ENCODE peak calls at places on chromosomes 4 and X, in eight cellular contexts. One of them, this sample, is unnamed.
A peak's percentile ranks its signal among the peaks of the same experiment; 100 is the strongest.

GRCh38 chrX:136781180-136781797 is 557 bp upstream of the ARHGEF6 start:
- DNase-seq in MM.1S: no peak
- DNase-seq in right atrium auricular region: no peak
- DNase-seq in suprapubic skin: no peak
- DNase-seq in small intestine: no peak
- DNase-seq in cardiac muscle cell: peak; percentile 26
- DNase-seq in IMR-90: no peak
- DNase-seq in CD4-positive, alpha-beta T cell: no peak
- DNase-seq in this sample: no peak

GRCh38 chr4:123631699-123632098 is 235.1 kb downstream of the SPRY1 start:
- DNase-seq in suprapubic skin: no peak
- DNase-seq in IMR-90: peak; percentile 43
- DNase-seq in CD4-positive, alpha-beta T cell: no peak
- DNase-seq in cardiac muscle cell: peak; percentile 26
- DNase-seq in MM.1S: no peak
- DNase-seq in right atrium auricular region: no peak
- DNase-seq in small intestine: no peak
- DNase-seq in this sample: no peak

GRCh38 chr4:189506080-189506479 is 434.6 kb upstream of the FRG1 start:
- DNase-seq in small intestine: no peak
- DNase-seq in right atrium auricular region: no peak
- DNase-seq in CD4-positive, alpha-beta T cell: no peak
- DNase-seq in IMR-90: no peak
- DNase-seq in suprapubic skin: no peak
- DNase-seq in MM.1S: no peak
- DNase-seq in cardiac muscle cell: no peak
- DNase-seq in this sample: no peak

GRCh38 chrX:101977091-101977490 is 45.3 kb upstream of the ZMAT1 start:
- DNase-seq in IMR-90: no peak
- DNase-seq in MM.1S: no peak
- DNase-seq in cardiac muscle cell: no peak
- DNase-seq in CD4-positive, alpha-beta T cell: no peak
- DNase-seq in suprapubic skin: no peak
- DNase-seq in right atrium auricular region: no peak
- DNase-seq in small intestine: no peak
- DNase-seq in this sample: no peak

GRCh38 chr4:148444296-148445070 is 2.3 kb upstream of the NR3C2 start:
- DNase-seq in IMR-90: no peak
- DNase-seq in cardiac muscle cell: no peak
- DNase-seq in small intestine: peak; percentile 40
- DNase-seq in CD4-positive, alpha-beta T cell: peak; percentile 61
- DNase-seq in right atrium auricular region: no peak
- DNase-seq in MM.1S: peak; percentile 27
- DNase-seq in suprapubic skin: peak; percentile 69
- DNase-seq in this sample: no peak

GRCh38 chr4:140368686-140369085 is 4.8 kb upstream of the SCOC start:
- DNase-seq in MM.1S: no peak
- DNase-seq in right atrium auricular region: no peak
- DNase-seq in suprapubic skin: no peak
- DNase-seq in small intestine: no peak
- DNase-seq in IMR-90: peak; percentile 13
- DNase-seq in CD4-positive, alpha-beta T cell: no peak
- DNase-seq in cardiac muscle cell: no peak
- DNase-seq in this sample: no peak

GRCh38 chrX:11080721-11081120 is 30.4 kb upstream of the HCCS start:
- DNase-seq in IMR-90: no peak
- DNase-seq in cardiac muscle cell: no peak
- DNase-seq in small intestine: no peak
- DNase-seq in CD4-positive, alpha-beta T cell: no peak
- DNase-seq in right atrium auricular region: no peak
- DNase-seq in MM.1S: no peak
- DNase-seq in suprapubic skin: no peak
- DNase-seq in this sample: no peak

GRCh38 chr4:133156556-133156955 is 7.5 kb downstream of the PCDH10 start:
- DNase-seq in cardiac muscle cell: no peak
- DNase-seq in IMR-90: no peak
- DNase-seq in MM.1S: no peak
- DNase-seq in small intestine: no peak
- DNase-seq in CD4-positive, alpha-beta T cell: no peak
- DNase-seq in suprapubic skin: no peak
- DNase-seq in right atrium auricular region: no peak
- DNase-seq in this sample: no peak

GRCh38 chr4:8316251-8316771 is 46.8 kb downstream of the HTRA3 start:
- DNase-seq in right atrium auricular region: peak; percentile 40
- DNase-seq in IMR-90: no peak
- DNase-seq in suprapubic skin: peak; percentile 54
- DNase-seq in CD4-positive, alpha-beta T cell: no peak
- DNase-seq in MM.1S: no peak
- DNase-seq in small intestine: no peak
- DNase-seq in cardiac muscle cell: no peak
- DNase-seq in this sample: no peak

GRCh38 chrX:40272141-40272540 is 174.4 kb upstream of the BCOR start:
- DNase-seq in IMR-90: no peak
- DNase-seq in suprapubic skin: no peak
- DNase-seq in cardiac muscle cell: no peak
- DNase-seq in CD4-positive, alpha-beta T cell: no peak
- DNase-seq in right atrium auricular region: no peak
- DNase-seq in MM.1S: no peak
- DNase-seq in small intestine: no peak
- DNase-seq in this sample: no peak

GRCh38 chrX:97787849-97788248 is 904.1 kb downstream of the RPA4 start:
- DNase-seq in suprapubic skin: no peak
- DNase-seq in right atrium auricular region: no peak
- DNase-seq in CD4-positive, alpha-beta T cell: no peak
- DNase-seq in MM.1S: no peak
- DNase-seq in small intestine: peak; percentile 53
- DNase-seq in IMR-90: no peak
- DNase-seq in cardiac muscle cell: no peak
- DNase-seq in this sample: no peak

GRCh38 chr4:75211422-75211821 is 278.5 kb downstream of the PARM1 start:
- DNase-seq in small intestine: no peak
- DNase-seq in MM.1S: no peak
- DNase-seq in cardiac muscle cell: no peak
- DNase-seq in right atrium auricular region: no peak
- DNase-seq in IMR-90: no peak
- DNase-seq in suprapubic skin: no peak
- DNase-seq in CD4-positive, alpha-beta T cell: no peak
- DNase-seq in this sample: no peak

GRCh38 chrX:131577999-131578734 is 34.3 kb downstream of the OR13H1 start:
- DNase-seq in small intestine: no peak
- DNase-seq in cardiac muscle cell: no peak
- DNase-seq in IMR-90: no peak
- DNase-seq in suprapubic skin: no peak
- DNase-seq in CD4-positive, alpha-beta T cell: no peak
- DNase-seq in right atrium auricular region: no peak
- DNase-seq in MM.1S: no peak
- DNase-seq in this sample: no peak

GRCh38 chr4:8039290-8039689 is 99.6 kb upstream of the AFAP1 start:
- DNase-seq in right atrium auricular region: no peak
- DNase-seq in small intestine: no peak
- DNase-seq in suprapubic skin: no peak
- DNase-seq in CD4-positive, alpha-beta T cell: no peak
- DNase-seq in MM.1S: no peak
- DNase-seq in IMR-90: no peak
- DNase-seq in cardiac muscle cell: no peak
- DNase-seq in this sample: no peak

GRCh38 chrX:28010875-28011274 is 29.6 kb upstream of the DCAF8L1 start:
- DNase-seq in MM.1S: no peak
- DNase-seq in CD4-positive, alpha-beta T cell: no peak
- DNase-seq in cardiac muscle cell: no peak
- DNase-seq in suprapubic skin: no peak
- DNase-seq in IMR-90: no peak
- DNase-seq in right atrium auricular region: no peak
- DNase-seq in small intestine: no peak
- DNase-seq in this sample: no peak

GRCh38 chr4:128831526-128832252 is 22.2 kb downstream of the JADE1 start:
- DNase-seq in CD4-positive, alpha-beta T cell: no peak
- DNase-seq in cardiac muscle cell: peak; percentile 35
- DNase-seq in IMR-90: peak; percentile 57
- DNase-seq in right atrium auricular region: no peak
- DNase-seq in suprapubic skin: no peak
- DNase-seq in MM.1S: no peak
- DNase-seq in small intestine: peak; percentile 83
- DNase-seq in this sample: no peak

GRCh38 chr4:172688536-172688935 is 480.1 kb upstream of the GALNT7 start:
- DNase-seq in MM.1S: no peak
- DNase-seq in small intestine: peak; percentile 51
- DNase-seq in IMR-90: no peak
- DNase-seq in right atrium auricular region: no peak
- DNase-seq in suprapubic skin: no peak
- DNase-seq in cardiac muscle cell: no peak
- DNase-seq in CD4-positive, alpha-beta T cell: no peak
- DNase-seq in this sample: no peak

GRCh38 chr4:174274436-174274835 is 9.0 kb downstream of the FBXO8 start:
- DNase-seq in MM.1S: no peak
- DNase-seq in IMR-90: no peak
- DNase-seq in right atrium auricular region: no peak
- DNase-seq in cardiac muscle cell: no peak
- DNase-seq in suprapubic skin: no peak
- DNase-seq in CD4-positive, alpha-beta T cell: no peak
- DNase-seq in small intestine: no peak
- DNase-seq in this sample: no peak

GRCh38 chrX:39967348-39967747 is 130.4 kb downstream of the BCOR start:
- DNase-seq in IMR-90: peak; percentile 14
- DNase-seq in cardiac muscle cell: no peak
- DNase-seq in MM.1S: no peak
- DNase-seq in right atrium auricular region: no peak
- DNase-seq in CD4-positive, alpha-beta T cell: no peak
- DNase-seq in small intestine: no peak
- DNase-seq in suprapubic skin: no peak
- DNase-seq in this sample: no peak

GRCh38 chr4:189162073-189162789 is 778.4 kb upstream of the FRG1 start:
- DNase-seq in IMR-90: no peak
- DNase-seq in MM.1S: no peak
- DNase-seq in suprapubic skin: no peak
- DNase-seq in small intestine: no peak
- DNase-seq in CD4-positive, alpha-beta T cell: no peak
- DNase-seq in right atrium auricular region: no peak
- DNase-seq in cardiac muscle cell: no peak
- DNase-seq in this sample: no peak

GRCh38 chr4:6095023-6095817 is 77.0 kb upstream of the C4orf50 start:
- DNase-seq in MM.1S: no peak
- DNase-seq in IMR-90: peak; percentile 4
- DNase-seq in small intestine: no peak
- DNase-seq in cardiac muscle cell: peak; percentile 6
- DNase-seq in right atrium auricular region: no peak
- DNase-seq in suprapubic skin: no peak
- DNase-seq in CD4-positive, alpha-beta T cell: no peak
- DNase-seq in this sample: no peak

GRCh38 chrX:82224961-82225360 is 1023.1 kb downstream of the SH3BGRL start:
- DNase-seq in suprapubic skin: no peak
- DNase-seq in MM.1S: peak; percentile 70
- DNase-seq in IMR-90: no peak
- DNase-seq in right atrium auricular region: no peak
- DNase-seq in CD4-positive, alpha-beta T cell: no peak
- DNase-seq in small intestine: no peak
- DNase-seq in cardiac muscle cell: no peak
- DNase-seq in this sample: no peak

GRCh38 chr4:4865705-4866123 is 6.2 kb downstream of the MSX1 start:
- DNase-seq in MM.1S: no peak
- DNase-seq in right atrium auricular region: no peak
- DNase-seq in IMR-90: no peak
- DNase-seq in suprapubic skin: no peak
- DNase-seq in cardiac muscle cell: no peak
- DNase-seq in small intestine: no peak
- DNase-seq in CD4-positive, alpha-beta T cell: no peak
- DNase-seq in this sample: no peak
- H3K27ac ChIP-seq in MM.1S: no peak overlapping the region
- H3K27ac ChIP-seq in right atrium auricular region: no peak overlapping the region
- H3K27ac ChIP-seq in IMR-90: no peak overlapping the region
- H3K27ac ChIP-seq in suprapubic skin: no peak overlapping the region
- H3K27ac ChIP-seq in cardiac muscle cell: no peak overlapping the region
- H3K27ac ChIP-seq in small intestine: no peak overlapping the region
- H3K27ac ChIP-seq in CD4-positive, alpha-beta T cell: no peak overlapping the region
- H3K27ac ChIP-seq in this sample: no peak overlapping the region

GRCh38 chr4:54657556-54658313 is at the start of gene KIT:
- DNase-seq in IMR-90: peak; percentile 32
- DNase-seq in suprapubic skin: peak; percentile 66
- DNase-seq in MM.1S: no peak
- DNase-seq in CD4-positive, alpha-beta T cell: peak; percentile 26
- DNase-seq in small intestine: no peak
- DNase-seq in cardiac muscle cell: peak; percentile 22
- DNase-seq in right atrium auricular region: no peak
- DNase-seq in this sample: no peak
- H3K27ac ChIP-seq in IMR-90: peak within 1 kb of the TSS; percentile 36
- H3K27ac ChIP-seq in suprapubic skin: peak within 1 kb of the TSS; percentile 69
- H3K27ac ChIP-seq in MM.1S: no peak within 1 kb of the TSS
- H3K27ac ChIP-seq in CD4-positive, alpha-beta T cell: no peak within 1 kb of the TSS
- H3K27ac ChIP-seq in small intestine: peak within 1 kb of the TSS; percentile 42
- H3K27ac ChIP-seq in cardiac muscle cell: no peak within 1 kb of the TSS
- H3K27ac ChIP-seq in right atrium auricular region: no peak within 1 kb of the TSS
- H3K27ac ChIP-seq in this sample: no peak within 1 kb of the TSS

GRCh38 chrX:133783273-133783672 is 202.1 kb downstream of the GPC3 start:
- DNase-seq in MM.1S: no peak
- DNase-seq in cardiac muscle cell: no peak
- DNase-seq in suprapubic skin: no peak
- DNase-seq in right atrium auricular region: no peak
- DNase-seq in small intestine: no peak
- DNase-seq in IMR-90: no peak
- DNase-seq in CD4-positive, alpha-beta T cell: no peak
- DNase-seq in this sample: no peak

GRCh38 chrX:133781174-133781573 is 204.2 kb downstream of the GPC3 start:
- DNase-seq in suprapubic skin: no peak
- DNase-seq in small intestine: no peak
- DNase-seq in IMR-90: no peak
- DNase-seq in cardiac muscle cell: no peak
- DNase-seq in MM.1S: no peak
- DNase-seq in CD4-positive, alpha-beta T cell: no peak
- DNase-seq in right atrium auricular region: no peak
- DNase-seq in this sample: no peak

GRCh38 chrX:133792198-133792953 is 193.0 kb downstream of the GPC3 start:
- DNase-seq in right atrium auricular region: peak; percentile 67
- DNase-seq in cardiac muscle cell: peak; percentile 80
- DNase-seq in CD4-positive, alpha-beta T cell: peak; percentile 40
- DNase-seq in suprapubic skin: peak; percentile 68
- DNase-seq in small intestine: peak; percentile 62
- DNase-seq in IMR-90: peak; percentile 66
- DNase-seq in MM.1S: peak; percentile 47
- DNase-seq in this sample: peak; percentile 73

GRCh38 chrX:133786382-133786781 is 199.0 kb downstream of the GPC3 start:
- DNase-seq in suprapubic skin: no peak
- DNase-seq in MM.1S: no peak
- DNase-seq in cardiac muscle cell: no peak
- DNase-seq in right atrium auricular region: no peak
- DNase-seq in CD4-positive, alpha-beta T cell: no peak
- DNase-seq in small intestine: no peak
- DNase-seq in IMR-90: no peak
- DNase-seq in this sample: no peak
- H3K27ac ChIP-seq in suprapubic skin: no peak overlapping the region
- H3K27ac ChIP-seq in MM.1S: no peak overlapping the region
- H3K27ac ChIP-seq in cardiac muscle cell: no peak overlapping the region
- H3K27ac ChIP-seq in right atrium auricular region: no peak overlapping the region
- H3K27ac ChIP-seq in CD4-positive, alpha-beta T cell: no peak overlapping the region
- H3K27ac ChIP-seq in small intestine: no peak overlapping the region
- H3K27ac ChIP-seq in IMR-90: no peak overlapping the region
- H3K27ac ChIP-seq in this sample: no peak overlapping the region

DNA sequence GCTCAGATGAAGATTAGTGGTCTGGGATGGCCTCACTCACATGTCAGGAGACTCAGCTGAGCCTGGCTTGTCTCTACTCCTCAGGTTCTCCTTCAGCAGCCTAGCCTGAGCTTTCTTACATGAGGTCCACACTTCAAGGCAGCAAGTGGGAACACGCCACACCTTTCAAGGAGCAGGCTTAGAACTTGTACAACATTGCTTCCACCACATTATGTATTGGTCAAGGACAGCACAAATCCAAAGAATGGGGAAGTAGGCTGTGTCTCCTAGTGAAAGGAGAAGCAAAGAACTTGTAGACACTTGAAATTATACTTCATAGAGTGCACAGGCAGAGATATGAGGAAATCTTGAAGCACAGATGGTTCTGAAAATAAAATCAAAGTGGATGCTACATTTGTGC is 120.9 kb upstream of the NOCT start:
- DNase-seq in suprapubic skin: no peak
- DNase-seq in CD4-positive, alpha-beta T cell: no peak
- DNase-seq in MM.1S: no peak
- DNase-seq in small intestine: no peak
- DNase-seq in IMR-90: no peak
- DNase-seq in cardiac muscle cell: no peak
- DNase-seq in right atrium auricular region: no peak
- DNase-seq in this sample: no peak
- H3K27ac ChIP-seq in suprapubic skin: no peak overlapping the region
- H3K27ac ChIP-seq in CD4-positive, alpha-beta T cell: no peak overlapping the region
- H3K27ac ChIP-seq in MM.1S: no peak overlapping the region
- H3K27ac ChIP-seq in small intestine: no peak overlapping the region
- H3K27ac ChIP-seq in IMR-90: no peak overlapping the region
- H3K27ac ChIP-seq in cardiac muscle cell: no peak overlapping the region
- H3K27ac ChIP-seq in right atrium auricular region: no peak overlapping the region
- H3K27ac ChIP-seq in this sample: no peak overlapping the region